ENCODE peak calls at places on chromosomes 11 and 22, in seven cellular contexts. O is amniotic stem cell; V is AG10803; R is effector memory CD8-positive, alpha-beta T cell; U is T-helper 17 cell; T is B cell; B is HCT116. F is an unnamed sample.

GRCh38 chr22:32355760-32356159 is 1.9 kb upstream of the RFPL3 start:
- DNase-seq in O (no peak), V (no peak), R (no peak), U (no peak), T (no peak), B (peak), F (peak)

GRCh38 chr11:102279641-102280170 is 37.6 kb upstream of the BIRC3 start:
- DNase-seq in O (no peak), V (peak), R (no peak), U (no peak), T (no peak), B (no peak), F (peak)

GRCh38 chr11:70483077-70483861 is 84.9 kb downstream of the CTTN start:
- DNase-seq in O (no peak), V (peak), R (no peak), U (no peak), T (no peak), B (peak), F (peak)

GRCh38 chr11:16321148-16321547 is 35.2 kb downstream of the SOX6 start:
- DNase-seq in O (no peak), V (no peak), R (no peak), U (no peak), T (no peak), B (no peak), F (no peak)

GRCh38 chr11:131253142-131253884 is 117.1 kb upstream of the NTM start:
- DNase-seq in O (peak), V (no peak), R (no peak), U (no peak), T (no peak), B (no peak), F (no peak)

GRCh38 chr11:118842369-118842768 is 41.3 kb upstream of the CXCR5 start:
- DNase-seq in O (no peak), V (no peak), R (no peak), U (no peak), T (no peak), B (peak), F (no peak)

GRCh38 chr11:118155781-118156530 is 3.3 kb upstream of the SCN4B start:
- DNase-seq in O (no peak), V (no peak), R (no peak), U (no peak), T (no peak), B (no peak), F (no peak)

GRCh38 chr11:69431893-69432738 is 49.3 kb upstream of the LINC01488 start:
- DNase-seq in O (no peak), V (no peak), R (no peak), U (no peak), T (no peak), B (no peak), F (no peak)

GRCh38 chr22:41009222-41009948 is 58.2 kb downstream of the RBX1 start:
- DNase-seq in O (no peak), V (peak), R (no peak), U (no peak), T (no peak), B (no peak), F (no peak)

GRCh38 chr11:2770556-2771301 is 70.9 kb upstream of the KCNQ1OT1 start:
- DNase-seq in O (no peak), V (no peak), R (no peak), U (peak), T (no peak), B (no peak), F (no peak)

GRCh38 chr11:111996129-111996528 is 29.1 kb upstream of the DLAT start:
- DNase-seq in O (no peak), V (no peak), R (no peak), U (no peak), T (no peak), B (no peak), F (no peak)